ENCODE peak calls at places on chromosomes 12 and 14, in six cellular contexts. Q, N, L, W, E and A are unnamed samples.

GRCh38 chr12:122394626-122395194 is 27.8 kb downstream of the CLIP1 start:
- DNase-seq in E (no peak), Q (no peak), N (no peak), W (no peak), L (no peak), A (no peak)

GRCh38 chr12:27001663-27002062 is 12.5 kb downstream of the TM7SF3 start:
- DNase-seq in L (no peak), N (no peak), W (no peak), Q (no peak), E (no peak), A (no peak)

GRCh38 chr12:119692410-119692809 is 24.5 kb downstream of the PRKAB1 start:
- DNase-seq in W (no peak), L (no peak), E (no peak), N (no peak), Q (peak; percentile 16), A (no peak)

GRCh38 chr14:50961606-50962259 is 17.4 kb upstream of the PYGL start:
- DNase-seq in N (no peak), L (peak; percentile 95), W (no peak), Q (peak; percentile 97), E (no peak), A (no peak)

GRCh38 chr14:69081271-69081670 is 71.6 kb downstream of the DCAF5 start:
- DNase-seq in N (no peak), L (no peak), W (no peak), Q (no peak), E (no peak), A (no peak)

GRCh38 chr14:90298230-90298629 is 33.5 kb downstream of the NRDE2 start:
- DNase-seq in N (no peak), L (no peak), W (no peak), Q (no peak), E (no peak), A (no peak)

GRCh38 chr12:118336123-118336522 is 36.6 kb downstream of the TAOK3 start:
- DNase-seq in Q (peak; percentile 55), N (no peak), E (no peak), W (no peak), L (no peak), A (no peak)

GRCh38 chr14:65303185-65303901 is 109.2 kb upstream of the FUT8 start:
- DNase-seq in E (no peak), Q (peak; percentile 37), N (no peak), L (no peak), W (no peak), A (no peak)

GRCh38 chr14:36647827-36648753 is 13.6 kb upstream of the PAX9 start:
- DNase-seq in L (peak; percentile 58), N (no peak), E (peak; percentile 91), Q (peak; percentile 30), W (no peak), A (peak; percentile 83)

GRCh38 chr14:92473261-92473946 is 40.2 kb upstream of the RIN3 start:
- DNase-seq in L (peak; percentile 81), W (no peak), N (no peak), Q (peak; percentile 75), E (no peak), A (no peak)

GRCh38 chr12:130116791-130117190 is 45.5 kb upstream of the FZD10 start:
- DNase-seq in E (no peak), Q (no peak), W (no peak), L (no peak), N (no peak), A (no peak)

GRCh38 chr14:22978487-22978837 is 3.9 kb downstream of the AJUBA start:
- DNase-seq in Q (no peak), W (no peak), E (no peak), N (no peak), L (no peak), A (no peak)

GRCh38 chr14:86404425-86404824 is 874.5 kb downstream of the FLRT2 start:
- DNase-seq in L (no peak), Q (peak; percentile 13), N (no peak), W (no peak), E (peak; percentile 8), A (no peak)

GRCh38 chr12:117038023-117038680 is 61.1 kb downstream of the TESC start:
- DNase-seq in E (no peak), L (no peak), N (no peak), Q (no peak), W (no peak), A (no peak)

GRCh38 chr12:124233041-124233836 is 61.7 kb upstream of the RFLNA start:
- DNase-seq in W (no peak), Q (peak; percentile 84), N (no peak), L (peak; percentile 94), E (no peak), A (no peak)

GRCh38 chr14:38527502-38527878 is 271.6 kb upstream of the CLEC14A start:
- DNase-seq in W (no peak), Q (no peak), L (no peak), N (no peak), E (no peak), A (no peak)

GRCh38 chr12:13000935-13001724 is 1.1 kb upstream of the HEBP1 start:
- DNase-seq in Q (peak; percentile 32), W (no peak), E (peak; percentile 74), L (peak; percentile 68), N (peak; percentile 61), A (peak; percentile 75)

GRCh38 chr12:13000616-13000934 is 510 bp upstream of the HEBP1 start:
- DNase-seq in L (no peak), N (no peak), Q (no peak), E (peak; percentile 73), W (no peak), A (no peak)

GRCh38 chr12:12999276-12999958 is 648 bp downstream of the HEBP1 start:
- DNase-seq in W (no peak), Q (no peak), E (no peak), L (no peak), N (no peak), A (no peak)

GRCh38 chr12:13001725-13002040 is 1.6 kb upstream of the HEBP1 start:
- DNase-seq in W (no peak), E (peak; percentile 27), L (no peak), Q (no peak), N (no peak), A (no peak)

DNA sequence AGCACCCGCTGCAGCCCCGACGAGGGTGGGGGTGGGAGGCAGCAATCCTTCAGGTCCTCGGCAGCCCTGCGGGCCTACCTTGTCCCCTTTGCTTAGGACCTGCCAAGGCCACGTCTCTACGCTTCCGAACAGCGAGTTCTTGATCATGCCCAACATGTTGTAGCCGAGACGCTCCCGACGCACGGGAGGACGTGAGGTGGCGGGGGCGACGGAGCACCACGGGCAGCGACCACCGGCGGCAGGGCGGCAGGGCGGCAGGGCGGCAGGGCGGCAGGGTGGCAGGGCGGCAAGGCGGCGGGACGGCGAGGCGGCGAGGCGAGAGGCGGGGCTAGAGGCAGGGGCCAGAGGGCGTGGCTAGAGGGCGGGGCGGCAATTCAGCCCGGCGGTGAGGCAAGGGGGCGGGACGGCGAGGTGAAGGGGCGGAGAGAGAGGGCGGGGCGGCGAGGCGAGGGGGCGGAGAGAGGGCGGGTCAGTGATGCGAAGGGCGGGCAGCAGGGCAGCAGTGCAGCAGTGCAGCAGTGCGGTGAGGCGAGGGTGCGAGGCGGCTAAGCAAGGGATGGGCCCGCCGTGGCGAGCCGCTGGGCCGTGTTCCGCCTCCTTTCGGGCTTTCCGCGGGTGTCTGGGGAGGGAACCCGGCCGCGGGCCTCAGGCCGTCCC is at the start of gene HEBP1:
- DNase-seq in Q (peak; percentile 84), E (peak; percentile 91), W (no peak), N (peak; percentile 88), L (peak; percentile 91), A (peak; percentile 96)
- H2BK15ac ChIP-seq in Q (peak within 1 kb of the TSS; percentile 84), E (no peak within 1 kb of the TSS), W (peak within 1 kb of the TSS; percentile 47), N (peak within 1 kb of the TSS; percentile 59), L (peak within 1 kb of the TSS; percentile 100), A (no peak within 1 kb of the TSS)

DNA sequence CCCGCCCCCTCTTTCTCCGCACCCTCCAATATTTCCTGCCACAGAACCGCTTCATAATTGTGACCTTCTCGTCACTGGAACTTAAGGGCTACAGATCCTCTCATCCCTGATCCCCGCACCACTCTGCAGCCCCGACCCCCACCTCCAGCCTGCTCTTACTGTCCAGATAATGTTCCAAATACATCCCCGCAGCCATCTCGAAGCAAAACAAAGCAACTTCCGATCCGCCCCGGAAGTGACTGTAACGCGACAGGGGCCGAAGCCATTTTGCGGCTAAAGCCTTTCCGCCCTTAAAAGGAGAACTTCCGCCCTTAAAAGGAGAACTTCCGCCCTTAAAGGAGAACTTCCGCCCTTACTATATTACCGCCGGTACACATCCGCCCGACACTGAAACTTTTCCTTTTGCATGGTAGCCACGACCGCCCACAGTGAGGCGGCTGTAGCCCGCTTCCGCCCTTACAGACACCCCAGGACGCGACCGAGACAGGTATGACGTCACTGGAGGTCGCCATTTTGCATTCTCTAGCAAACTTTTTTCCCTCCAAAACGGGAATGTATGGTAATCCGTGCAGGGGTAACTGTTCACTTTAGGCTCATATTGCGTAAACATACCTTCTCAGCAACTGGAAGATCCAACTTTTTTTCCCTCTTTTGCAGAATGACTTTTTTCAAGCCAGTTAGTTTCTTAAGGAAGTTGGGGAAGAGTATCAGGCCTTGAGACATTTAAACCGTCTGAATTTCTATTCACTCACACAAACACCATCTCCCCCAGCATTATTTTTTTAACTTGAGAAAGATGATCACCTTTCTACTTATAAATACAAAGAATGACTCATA is at the start of gene ING4:
- DNase-seq in L (peak; percentile 100), E (peak; percentile 100), N (peak; percentile 97), W (peak; percentile 95), Q (peak; percentile 99), A (peak; percentile 100)
- H3K4ac ChIP-seq in L (no peak within 1 kb of the TSS), E (no peak within 1 kb of the TSS), N (no peak within 1 kb of the TSS), W (peak within 1 kb of the TSS; percentile 94), Q (peak within 1 kb of the TSS; percentile 86), A (no peak within 1 kb of the TSS)

GRCh38 chr14:70663707-70664179 is 22.0 kb downstream of the TTC9 start:
- DNase-seq in E (no peak), N (no peak), W (no peak), L (peak; percentile 40), Q (peak; percentile 52), A (no peak)

GRCh38 chr14:70660967-70661871 is 19.5 kb downstream of the TTC9 start:
- DNase-seq in W (no peak), L (no peak), N (no peak), Q (no peak), E (no peak), A (no peak)

GRCh38 chr14:70662816-70663215 is 21.1 kb downstream of the TTC9 start:
- DNase-seq in L (no peak), Q (no peak), W (no peak), E (no peak), N (no peak), A (no peak)

GRCh38 chr14:70664698-70665447 is 23.2 kb downstream of the TTC9 start:
- DNase-seq in E (no peak), L (no peak), N (no peak), Q (no peak), W (no peak), A (no peak)

GRCh38 chr14:70662080-70662479 is 20.4 kb downstream of the TTC9 start:
- DNase-seq in W (no peak), Q (no peak), N (no peak), E (no peak), L (no peak), A (no peak)
- H2BK15ac ChIP-seq in W (no peak overlapping the region), Q (no peak overlapping the region), N (no peak overlapping the region), E (no peak overlapping the region), L (no peak overlapping the region), A (no peak overlapping the region)

GRCh38 chr14:61364243-61364642 is 42.9 kb downstream of the PRKCH start:
- DNase-seq in N (no peak), Q (no peak), W (no peak), E (no peak), L (no peak), A (no peak)
- H3K4ac ChIP-seq in N (no peak overlapping the region), Q (no peak overlapping the region), W (no peak overlapping the region), E (no peak overlapping the region), L (no peak overlapping the region), A (no peak overlapping the region)

GRCh38 chr14:93764211-93764659 is 24.1 kb downstream of the PRIMA1 start:
- DNase-seq in Q (peak; percentile 20), N (no peak), W (no peak), E (no peak), L (no peak), A (no peak)
- H2BK15ac ChIP-seq in Q (no peak overlapping the region), N (peak overlapping the region; percentile 11), W (no peak overlapping the region), E (no peak overlapping the region), L (no peak overlapping the region), A (no peak overlapping the region)